ENCODE peak calls at places on chromosomes 13 and 19, in six cellular contexts. A, L, B, W, O and S are unnamed samples.

GRCh38 chr13:50635504-50635903 is 208.0 kb downstream of the DLEU7 start:
- DNase-seq in A (peak), L (no peak), B (no peak), W (peak), O (no peak), S (no peak)

GRCh38 chr19:29858000-29858596 is 46.3 kb downstream of the CCNE1 start:
- DNase-seq in A (no peak), L (peak), B (peak), W (no peak), O (no peak), S (no peak)

GRCh38 chr13:33351324-33351723 is 65.8 kb upstream of the STARD13 start:
- DNase-seq in A (no peak), L (no peak), B (no peak), W (peak), O (no peak), S (no peak)

GRCh38 chr13:77345150-77345780 is 18.4 kb upstream of the MYCBP2 start:
- DNase-seq in A (no peak), L (no peak), B (no peak), W (no peak), O (no peak), S (no peak)

GRCh38 chr13:42495256-42495655 is 78.7 kb upstream of the TNFSF11 start:
- DNase-seq in A (no peak), L (no peak), B (no peak), W (no peak), O (no peak), S (no peak)

GRCh38 chr13:94233401-94233800 is 246.1 kb downstream of the DCT start:
- DNase-seq in A (peak), L (no peak), B (peak), W (peak), O (no peak), S (peak)

GRCh38 chr13:26621731-26622401 is 64.4 kb downstream of the WASF3 start:
- DNase-seq in A (no peak), L (no peak), B (no peak), W (no peak), O (no peak), S (no peak)

GRCh38 chr13:72567566-72567965 is 159.9 kb downstream of the MZT1 start:
- DNase-seq in A (no peak), L (no peak), B (no peak), W (no peak), O (no peak), S (no peak)

GRCh38 chr19:33462112-33462726 is 59.4 kb downstream of the PEPD start:
- DNase-seq in A (no peak), L (peak), B (no peak), W (no peak), O (peak), S (no peak)

GRCh38 chr19:42423462-42424344 is 3.5 kb downstream of the LIPE start:
- DNase-seq in A (peak), L (peak), B (peak), W (peak), O (peak), S (peak)

GRCh38 chr19:35710784-35711723 is 6.7 kb downstream of the ZBTB32 start:
- DNase-seq in A (no peak), L (no peak), B (no peak), W (no peak), O (no peak), S (no peak)

GRCh38 chr13:66689628-66690027 is 540.5 kb downstream of the PCDH9 start:
- DNase-seq in A (no peak), L (no peak), B (no peak), W (no peak), O (no peak), S (no peak)

GRCh38 chr13:35927554-35927953 is 203.6 kb downstream of the DCLK1 start:
- DNase-seq in A (no peak), L (no peak), B (peak), W (peak), O (no peak), S (peak)

GRCh38 chr13:19713186-19713965 is 69.4 kb downstream of the PSPC1 start:
- DNase-seq in A (no peak), L (no peak), B (no peak), W (no peak), O (no peak), S (peak)

GRCh38 chr19:28586501-28586900 is 626.5 kb downstream of the UQCRFS1 start:
- DNase-seq in A (no peak), L (no peak), B (no peak), W (no peak), O (no peak), S (no peak)

GRCh38 chr19:17944301-17944700 is 11.5 kb downstream of the CCDC124 start:
- DNase-seq in A (no peak), L (no peak), B (no peak), W (no peak), O (no peak), S (peak)

GRCh38 chr19:37572203-37572602 is 22.4 kb downstream of the ZNF571 start:
- DNase-seq in A (no peak), L (no peak), B (no peak), W (no peak), O (no peak), S (no peak)

DNA sequence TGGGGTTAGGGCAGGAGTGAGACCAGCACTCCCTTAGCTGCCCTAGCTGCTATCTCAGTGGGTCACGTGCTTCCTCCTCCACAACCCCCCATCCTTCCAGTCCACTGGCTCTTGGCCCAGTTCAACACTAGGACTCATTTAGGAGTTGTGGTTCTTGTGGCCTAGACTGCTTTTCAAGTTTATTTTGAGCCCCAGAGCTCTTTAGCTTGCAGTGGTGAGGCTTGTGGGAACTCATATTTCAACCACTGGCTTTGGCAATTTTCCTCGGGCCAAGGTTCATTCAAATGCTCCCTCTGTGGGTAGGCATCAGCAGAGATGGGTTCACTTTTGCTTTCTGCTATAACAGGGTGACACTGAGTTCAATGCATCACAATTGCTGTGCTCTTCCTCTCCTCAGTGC is 436.2 kb upstream of the SLITRK5 start:
- DNase-seq in A (no peak), L (no peak), B (no peak), W (no peak), O (no peak), S (no peak)
- TF ChIP-seq CTCF in A (no peak), L (no peak), B (no peak), W (no peak), O (no peak), S (no peak)

GRCh38 chr13:48400090-48400694 is 12.7 kb downstream of the LPAR6 start:
- DNase-seq in A (no peak), L (no peak), B (no peak), W (no peak), O (no peak), S (no peak)
- H3K27ac ChIP-seq in A (peak), L (peak), B (peak), W (no peak), O (no peak), S (no peak)

GRCh38 chr19:45404557-45405434 is at the start of gene PPP1R13L:
- DNase-seq in A (peak), L (peak), B (peak), W (peak), O (peak), S (peak)

GRCh38 chr19:45405435-45406164 is 731 bp upstream of the PPP1R13L start:
- DNase-seq in A (peak), L (peak), B (peak), W (peak), O (peak), S (peak)

GRCh38 chr19:45408121-45408520 is 1.7 kb downstream of the POLR1G start:
- DNase-seq in A (no peak), L (no peak), B (no peak), W (no peak), O (no peak), S (no peak)

GRCh38 chr19:45406957-45407375 is 522 bp downstream of the POLR1G start:
- DNase-seq in A (no peak), L (no peak), B (no peak), W (no peak), O (no peak), S (no peak)

DNA sequence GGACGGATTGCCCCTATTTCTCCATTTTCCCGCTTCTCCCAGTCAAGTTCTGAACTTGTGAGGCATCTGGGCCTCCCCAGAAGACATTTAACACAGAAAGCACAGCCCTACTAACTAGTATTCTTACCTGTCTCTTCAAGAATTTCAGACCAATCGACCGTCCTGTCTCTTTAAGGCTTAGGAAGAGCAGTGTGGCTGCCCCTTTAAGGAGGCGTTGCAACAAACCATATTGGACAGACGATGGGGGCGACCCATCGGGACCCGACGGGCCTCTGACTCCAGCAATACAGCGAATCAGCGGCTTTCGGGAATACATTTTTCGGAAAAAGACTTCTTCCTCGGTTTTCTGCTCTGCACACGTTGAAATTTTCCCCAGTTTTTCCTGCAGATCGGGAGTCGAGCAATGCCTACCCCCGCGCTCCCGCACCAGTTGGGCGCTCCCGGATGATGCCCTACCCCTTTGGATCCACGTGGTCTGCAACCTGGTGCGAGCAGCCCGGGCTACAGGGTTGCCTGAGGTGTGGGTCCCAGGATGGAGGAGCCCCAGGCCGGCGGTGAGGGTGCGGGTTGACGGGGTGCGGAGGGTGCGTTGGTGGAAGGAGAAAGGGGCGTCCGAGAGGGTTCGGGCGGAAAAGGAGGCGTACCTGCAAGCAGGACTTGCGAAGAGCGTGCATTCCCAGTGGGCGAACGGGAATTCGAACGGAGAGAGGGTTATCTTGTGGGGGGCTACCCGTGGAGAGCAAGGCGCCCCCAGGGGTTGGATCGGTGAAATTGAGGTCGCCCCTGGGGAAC is at the start of gene POLR1G:
- DNase-seq in A (peak), L (peak), B (peak), W (peak), O (peak), S (peak)
- TF ChIP-seq CTCF in A (no peak), L (peak), B (no peak), W (no peak), O (peak), S (no peak)

DNA sequence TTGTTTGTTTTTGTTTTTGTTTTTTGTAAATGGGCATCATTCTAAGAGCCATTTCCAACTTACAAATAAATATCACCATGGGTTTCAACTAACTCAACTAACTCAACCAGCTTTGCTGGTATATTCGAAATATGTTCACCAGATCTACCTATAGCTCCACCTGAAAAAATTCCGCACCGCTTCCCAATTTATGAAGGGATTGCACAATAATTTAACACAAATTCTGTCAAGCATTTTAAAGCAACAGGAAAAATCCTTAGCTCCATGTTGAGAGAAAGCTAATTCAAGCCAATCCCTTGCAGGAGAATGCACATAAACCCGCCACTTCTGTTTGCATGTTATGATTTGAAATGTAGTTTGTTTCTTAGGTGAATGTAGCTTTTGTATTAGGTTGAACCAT is 417.8 kb downstream of the EFNB2 start:
- DNase-seq in A (no peak), L (no peak), B (no peak), W (no peak), O (no peak), S (no peak)
- H3K27ac ChIP-seq in A (no peak), L (no peak), B (no peak), W (no peak), O (no peak), S (no peak)

GRCh38 chr13:98473792-98474153 is 103.1 kb downstream of the STK24 start:
- DNase-seq in A (no peak), L (no peak), B (no peak), W (no peak), O (no peak), S (no peak)
- TF ChIP-seq CTCF in A (no peak), L (no peak), B (no peak), W (no peak), O (no peak), S (no peak)

GRCh38 chr13:25065974-25066770 is 29.8 kb upstream of the PABPC3 start:
- DNase-seq in A (no peak), L (no peak), B (no peak), W (no peak), O (no peak), S (no peak)

GRCh38 chr13:25068810-25069209 is 27.1 kb upstream of the PABPC3 start:
- DNase-seq in A (no peak), L (no peak), B (no peak), W (no peak), O (no peak), S (no peak)

GRCh38 chr13:25064396-25064795 is 31.5 kb upstream of the PABPC3 start:
- DNase-seq in A (no peak), L (no peak), B (no peak), W (no peak), O (no peak), S (no peak)

GRCh38 chr13:25069236-25069635 is 26.7 kb upstream of the PABPC3 start:
- DNase-seq in A (no peak), L (no peak), B (no peak), W (no peak), O (no peak), S (no peak)

GRCh38 chr13:25067054-25067453 is 28.9 kb upstream of the PABPC3 start:
- DNase-seq in A (no peak), L (no peak), B (no peak), W (no peak), O (no peak), S (no peak)
- H3K27ac ChIP-seq in A (no peak), L (no peak), B (no peak), W (no peak), O (no peak), S (no peak)

GRCh38 chr19:501646-502045 is 5.4 kb downstream of the MADCAM1 start:
- DNase-seq in A (no peak), L (no peak), B (no peak), W (no peak), O (no peak), S (no peak)
- TF ChIP-seq CTCF in A (no peak), L (no peak), B (no peak), W (no peak), O (no peak), S (no peak)

GRCh38 chr19:48502720-48503018 is 9.0 kb downstream of the LMTK3 start:
- DNase-seq in A (no peak), L (no peak), B (no peak), W (no peak), O (no peak), S (no peak)
- H3K27ac ChIP-seq in A (no peak), L (peak), B (peak), W (no peak), O (no peak), S (peak)

GRCh38 chr19:55069859-55070225 is 5.8 kb upstream of the EPS8L1 start:
- DNase-seq in A (no peak), L (no peak), B (no peak), W (no peak), O (no peak), S (no peak)
- TF ChIP-seq CTCF in A (no peak), L (no peak), B (no peak), W (no peak), O (no peak), S (no peak)

GRCh38 chr19:39407394-39407643 is 672 bp downstream of the ZFP36 start:
- DNase-seq in A (no peak), L (no peak), B (no peak), W (no peak), O (no peak), S (no peak)

GRCh38 chr19:39405930-39406655 is 554 bp upstream of the ZFP36 start:
- DNase-seq in A (no peak), L (no peak), B (no peak), W (peak), O (peak), S (no peak)

GRCh38 chr19:39407644-39408391 is 1.2 kb downstream of the ZFP36 start:
- DNase-seq in A (peak), L (peak), B (no peak), W (peak), O (peak), S (no peak)

GRCh38 chr19:39405261-39405912 is 1.3 kb upstream of the ZFP36 start:
- DNase-seq in A (no peak), L (no peak), B (no peak), W (peak), O (no peak), S (no peak)

GRCh38 chr19:39406656-39407393 is at the start of gene ZFP36:
- DNase-seq in A (peak), L (peak), B (peak), W (peak), O (peak), S (peak)
- H3K27ac ChIP-seq in A (peak), L (peak), B (peak), W (peak), O (peak), S (peak)